ENCODE peak calls at places on chromosomes 3 and 15, in seven cellular contexts. T is stimulated activated CD4-positive, alpha-beta T cell treated with anti-CD3 and anti-CD28 coated beads, Interleukin-2, amount 100 ng/mL, for 48 hours; O is AG20443; G is neural crest cell; B is BJ; E is iris pigment epithelial cell; I is KG1. V is an unnamed sample.

GRCh38 chr3:185024406-185024805 is 128.5 kb downstream of the C3orf70 start:
- DNase-seq in T (no peak), O (no peak), G (no peak), B (no peak), E (peak), I (no peak), V (no peak)

GRCh38 chr15:36275656-36276055 is 303.8 kb upstream of the CDIN1 start:
- DNase-seq in T (no peak), O (no peak), G (no peak), B (no peak), E (no peak), I (no peak), V (no peak)

GRCh38 chr15:43094416-43095039 is 11.3 kb downstream of the UBR1 start:
- DNase-seq in T (no peak), O (no peak), G (no peak), B (no peak), E (no peak), I (no peak), V (no peak)

GRCh38 chr3:99578339-99578970 is 59.9 kb upstream of the COL8A1 start:
- DNase-seq in T (no peak), O (no peak), G (no peak), B (no peak), E (peak), I (no peak), V (no peak)

GRCh38 chr3:37993811-37994638 is 3.4 kb downstream of the VILL start:
- DNase-seq in T (peak), O (peak), G (no peak), B (no peak), E (peak), I (peak), V (no peak)

GRCh38 chr3:141276398-141276797 is 44.8 kb downstream of the PXYLP1 start:
- DNase-seq in T (no peak), O (no peak), G (no peak), B (no peak), E (peak), I (no peak), V (no peak)

GRCh38 chr3:182294256-182294655 is 499.0 kb upstream of the ATP11B start:
- DNase-seq in T (no peak), O (no peak), G (no peak), B (no peak), E (peak), I (no peak), V (peak)

GRCh38 chr15:92921215-92922131 is 21.3 kb downstream of the CHD2 start:
- DNase-seq in T (no peak), O (peak), G (no peak), B (no peak), E (peak), I (no peak), V (no peak)

GRCh38 chr3:69936266-69936665 is 63.3 kb upstream of the SAMMSON start:
- DNase-seq in T (no peak), O (no peak), G (no peak), B (no peak), E (no peak), I (no peak), V (no peak)

GRCh38 chr15:41490355-41490754 is 3.3 kb upstream of the ITPKA start:
- DNase-seq in T (no peak), O (peak), G (no peak), B (peak), E (peak), I (no peak), V (peak)

GRCh38 chr3:133303430-133303829 is 96.4 kb upstream of the BFSP2 start:
- DNase-seq in T (no peak), O (no peak), G (no peak), B (no peak), E (no peak), I (no peak), V (no peak)

GRCh38 chr15:45871121-45871855 is 236.5 kb downstream of the SQOR start:
- DNase-seq in T (no peak), O (no peak), G (no peak), B (peak), E (peak), I (no peak), V (no peak)

GRCh38 chr3:168117059-168117458 is 21.3 kb upstream of the GOLIM4 start:
- DNase-seq in T (no peak), O (no peak), G (no peak), B (no peak), E (peak), I (no peak), V (no peak)